ENCODE peak calls at places on chromosomes 11 and 22, in four cellular contexts. S is body of pancreas, M is uterus, B is choroid plexus epithelial cell. K is an unnamed sample.

GRCh38 chr11:73645972-73646631 is at the start of gene PLEKHB1:
- DNase-seq in S (no peak), M (no peak), B (no peak), K (peak)

GRCh38 chr22:44093791-44094190 is 69.7 kb downstream of the PARVB start:
- DNase-seq in S (no peak), M (no peak), B (no peak), K (no peak)

GRCh38 chr22:46864314-46865051 is 102.0 kb downstream of the TBC1D22A start:
- DNase-seq in S (no peak), M (no peak), B (no peak), K (no peak)

GRCh38 chr11:2471048-2471803 is 26.4 kb downstream of the KCNQ1 start:
- DNase-seq in S (no peak), M (no peak), B (no peak), K (no peak)

GRCh38 chr22:25979968-25980367 is 189.3 kb upstream of the SEZ6L start:
- DNase-seq in S (no peak), M (no peak), B (no peak), K (no peak)

GRCh38 chr11:131982154-131982553 is 611.7 kb downstream of the NTM start:
- DNase-seq in S (no peak), M (no peak), B (no peak), K (no peak)

GRCh38 chr11:4083198-4083597 is 11.4 kb upstream of the RRM1 start:
- DNase-seq in S (no peak), M (no peak), B (no peak), K (no peak)

GRCh38 chr11:131025020-131025419 is 108.7 kb upstream of the SNX19 start:
- DNase-seq in S (no peak), M (no peak), B (peak), K (peak)

GRCh38 chr11:9806946-9807687 is 143.2 kb downstream of the SWAP70 start:
- DNase-seq in S (no peak), M (no peak), B (no peak), K (no peak)

GRCh38 chr22:41831383-41831782 is 1.5 kb upstream of the SREBF2 start:
- DNase-seq in S (no peak), M (no peak), B (no peak), K (peak)

GRCh38 chr11:76658231-76658630 is 12.3 kb downstream of the LRRC32 start:
- DNase-seq in S (no peak), M (no peak), B (no peak), K (no peak)

GRCh38 chr22:24592846-24593809 is at the start of gene LRRC75B:
- DNase-seq in S (peak), M (peak), B (peak), K (peak)

GRCh38 chr22:48222742-48223487 is 1460.5 kb downstream of the TBC1D22A start:
- DNase-seq in S (no peak), M (no peak), B (no peak), K (no peak)

GRCh38 chr11:123839131-123839530 is 33.0 kb upstream of the OR6M1 start:
- DNase-seq in S (no peak), M (no peak), B (no peak), K (no peak)

GRCh38 chr22:17132112-17132511 is 11.0 kb upstream of the TMEM121B start:
- DNase-seq in S (no peak), M (no peak), B (no peak), K (no peak)

GRCh38 chr22:41524809-41525449 is 19.3 kb downstream of the POLR3H start:
- DNase-seq in S (no peak), M (no peak), B (peak), K (peak)

GRCh38 chr11:76763573-76764348 is 19.4 kb upstream of the TSKU start:
- DNase-seq in S (no peak), M (peak), B (peak), K (peak)

GRCh38 chr11:133950874-133951483 is 5.8 kb downstream of the IGSF9B start:
- DNase-seq in S (no peak), M (no peak), B (no peak), K (no peak)
- H3K4me3 ChIP-seq in S (no peak), M (peak), B (no peak), K (no peak)

GRCh38 chr11:440065-441042 is 1.5 kb downstream of the ANO9 start:
- DNase-seq in S (no peak), M (no peak), B (peak), K (peak)
- TF ChIP-seq CTCF in S (no peak), M (no peak), B (peak), K (peak)

GRCh38 chr11:14645985-14646900 is 2.6 kb downstream of the PDE3B start:
- DNase-seq in S (no peak), M (no peak), B (no peak), K (no peak)
- H3K4me3 ChIP-seq in S (peak), M (no peak), B (no peak), K (no peak)

GRCh38 chr22:32528984-32529982 is 54.7 kb downstream of the FBXO7 start:
- DNase-seq in S (peak), M (peak), B (peak), K (peak)
- TF ChIP-seq CTCF in S (peak), M (peak), B (peak), K (peak)

DNA sequence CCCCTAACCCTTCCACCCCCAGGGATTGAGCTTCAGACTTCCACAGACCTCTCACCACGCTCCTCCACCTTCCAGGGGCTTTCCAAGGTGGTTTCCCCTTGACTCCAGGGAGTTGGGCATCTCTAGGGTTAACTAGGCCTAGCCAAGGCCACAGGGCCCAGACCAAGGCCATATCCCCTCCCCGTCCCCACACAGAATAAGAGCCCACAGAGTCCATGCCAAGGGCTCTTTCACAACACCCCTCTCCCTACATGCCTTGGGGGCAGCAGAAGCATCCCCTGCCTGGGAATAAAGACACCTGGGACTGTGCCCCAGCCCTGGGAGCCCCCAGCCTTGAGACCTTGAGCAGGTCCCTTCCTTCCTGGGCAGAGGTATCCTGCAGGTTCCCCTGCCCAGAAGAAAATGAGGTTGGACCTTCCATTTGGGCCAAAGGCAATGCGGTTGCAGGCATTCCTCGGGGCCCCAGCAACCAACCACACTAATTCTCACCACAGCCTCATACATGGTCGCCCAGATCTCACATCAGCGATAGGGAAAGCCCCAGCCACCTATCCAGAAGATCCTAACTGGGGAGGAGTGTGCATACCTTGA is 1.8 kb downstream of the GDPD5 start:
- DNase-seq in S (peak), M (no peak), B (no peak), K (no peak)
- H3K4me3 ChIP-seq in S (no peak), M (peak), B (no peak), K (no peak)

GRCh38 chr11:14334893-14335292 is 24.1 kb downstream of the RRAS2 start:
- DNase-seq in S (no peak), M (no peak), B (no peak), K (no peak)

GRCh38 chr11:14331476-14332136 is 27.4 kb downstream of the RRAS2 start:
- DNase-seq in S (no peak), M (no peak), B (no peak), K (no peak)

GRCh38 chr11:14335712-14336111 is 23.3 kb downstream of the RRAS2 start:
- DNase-seq in S (no peak), M (no peak), B (no peak), K (no peak)

GRCh38 chr11:14336507-14337503 is 22.2 kb downstream of the RRAS2 start:
- DNase-seq in S (no peak), M (no peak), B (peak), K (peak)

DNA sequence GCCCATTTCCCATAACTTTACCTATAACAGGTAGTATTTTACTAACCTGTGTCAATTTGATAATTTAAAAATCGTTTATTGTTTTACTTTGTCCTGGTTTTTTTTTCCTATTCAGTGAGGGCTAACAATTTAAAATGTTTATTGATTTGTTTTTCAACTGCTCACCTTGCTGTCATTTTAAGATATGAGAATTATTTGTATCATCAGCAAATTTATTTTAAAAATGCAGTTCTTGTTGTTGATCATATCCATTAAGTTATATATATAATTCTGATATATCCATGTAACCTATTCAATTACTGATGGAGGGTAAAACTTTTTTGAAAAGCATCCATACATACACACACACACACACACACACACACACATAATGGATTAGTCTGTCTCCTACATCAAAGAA is 24.8 kb downstream of the RRAS2 start:
- DNase-seq in S (no peak), M (no peak), B (no peak), K (no peak)
- TF ChIP-seq CTCF in S (no peak), M (no peak), B (no peak), K (no peak)

GRCh38 chr11:70054020-70054419 is 24.1 kb upstream of the ANO1 start:
- DNase-seq in S (no peak), M (no peak), B (no peak), K (no peak)

GRCh38 chr11:70048279-70049024 is 29.7 kb upstream of the ANO1 start:
- DNase-seq in S (no peak), M (no peak), B (peak), K (no peak)

GRCh38 chr11:70050243-70050642 is 27.9 kb upstream of the ANO1 start:
- DNase-seq in S (no peak), M (no peak), B (no peak), K (no peak)

GRCh38 chr11:70046089-70046488 is 32.0 kb upstream of the ANO1 start:
- DNase-seq in S (no peak), M (no peak), B (no peak), K (no peak)

DNA sequence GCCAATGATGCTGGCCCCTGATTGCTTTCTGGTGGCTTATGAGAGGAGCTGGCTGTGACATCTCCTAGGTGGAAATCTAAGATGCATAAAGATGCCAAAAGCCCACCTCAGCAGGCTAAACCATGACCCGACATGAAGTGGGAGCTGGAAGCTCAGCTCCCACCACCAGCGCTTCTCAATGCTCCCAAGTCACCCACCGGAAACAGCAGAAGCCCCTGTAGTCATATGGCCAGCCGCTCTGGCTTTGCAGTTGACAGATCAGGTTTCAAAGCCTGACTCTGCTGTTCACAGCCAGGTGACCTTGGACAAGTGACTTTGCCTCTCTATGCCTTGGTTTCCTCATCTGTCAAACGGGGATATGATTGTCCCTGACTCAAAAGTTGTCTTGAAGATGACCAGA is 29.1 kb upstream of the ANO1 start:
- DNase-seq in S (no peak), M (no peak), B (no peak), K (no peak)
- H3K4me3 ChIP-seq in S (no peak), M (no peak), B (no peak), K (no peak)

DNA sequence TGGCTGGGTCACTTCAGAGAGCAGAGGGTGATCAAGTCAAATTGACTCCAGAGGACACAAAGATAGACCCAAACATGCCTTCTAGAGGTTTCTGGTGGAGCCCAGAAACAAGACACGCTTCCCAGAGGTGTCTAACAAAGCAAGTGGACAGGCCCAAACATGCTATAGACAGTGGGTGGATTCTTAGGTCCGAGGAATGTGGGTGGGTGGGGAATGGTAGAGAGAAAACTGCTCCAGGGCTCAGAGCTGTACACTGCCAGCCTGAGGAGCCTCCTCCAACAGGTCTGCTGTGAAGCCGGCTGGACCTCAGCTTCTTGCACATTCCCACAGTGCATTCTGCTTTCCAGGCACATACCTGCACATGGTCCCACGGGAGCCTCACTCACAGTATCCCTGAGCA is 116.8 kb upstream of the NECTIN1 start:
- DNase-seq in S (no peak), M (no peak), B (no peak), K (no peak)
- TF ChIP-seq CTCF in S (no peak), M (no peak), B (no peak), K (no peak)

DNA sequence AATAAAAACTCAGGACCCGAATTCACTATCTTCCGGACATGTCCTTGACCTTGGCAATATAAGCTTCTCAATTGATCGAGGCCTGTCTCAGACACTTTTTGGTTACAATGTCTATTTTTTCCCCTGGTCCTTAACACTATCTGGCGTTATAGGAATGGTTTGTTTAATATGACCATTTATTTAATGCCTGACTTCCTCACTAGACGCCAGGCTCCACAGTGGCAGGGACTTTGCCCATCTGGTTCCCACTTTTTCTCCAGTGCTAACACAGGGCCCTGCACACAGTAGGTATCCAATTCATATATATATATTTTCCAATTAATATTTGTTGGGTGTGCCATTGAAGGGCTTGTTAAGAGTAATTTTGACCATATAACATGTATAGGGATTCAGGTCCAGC is 7.9 kb upstream of the CBX6 start:
- DNase-seq in S (no peak), M (no peak), B (no peak), K (no peak)
- H3K4me3 ChIP-seq in S (no peak), M (no peak), B (no peak), K (no peak)